ENCODE peak calls at places on chromosomes 12 and 14, in four cellular contexts. One of them, this sample, is unnamed.

GRCh38 chr14:28756896-28757570 is 9.6 kb upstream of the FOXG1 start:
- DNase-seq in kidney: no peak
- DNase-seq in upper lobe of right lung: no peak
- DNase-seq in Caco-2: peak; percentile 18
- DNase-seq in this sample: no peak

GRCh38 chr12:106058256-106059182 is 80.2 kb downstream of the NUAK1 start:
- DNase-seq in kidney: no peak
- DNase-seq in upper lobe of right lung: no peak
- DNase-seq in Caco-2: no peak
- DNase-seq in this sample: no peak

GRCh38 chr12:9364224-9365176 is 156.3 kb upstream of the PZP start:
- DNase-seq in kidney: no peak
- DNase-seq in upper lobe of right lung: no peak
- DNase-seq in Caco-2: no peak
- DNase-seq in this sample: no peak

GRCh38 chr14:103085106-103086091 is 1.4 kb downstream of the LBHD2 start:
- DNase-seq in kidney: peak; percentile 65
- DNase-seq in upper lobe of right lung: no peak
- DNase-seq in Caco-2: peak; percentile 43
- DNase-seq in this sample: no peak

GRCh38 chr12:17278946-17279345 is 673.0 kb upstream of the LMO3 start:
- DNase-seq in kidney: no peak
- DNase-seq in upper lobe of right lung: no peak
- DNase-seq in Caco-2: no peak
- DNase-seq in this sample: no peak

GRCh38 chr14:68363841-68364711 is 428.8 kb downstream of the ZFP36L1 start:
- DNase-seq in kidney: peak; percentile 70
- DNase-seq in upper lobe of right lung: peak; percentile 78
- DNase-seq in Caco-2: no peak
- DNase-seq in this sample: no peak

GRCh38 chr12:52634266-52635056 is 16.1 kb upstream of the KRT73 start:
- DNase-seq in kidney: no peak
- DNase-seq in upper lobe of right lung: no peak
- DNase-seq in Caco-2: no peak
- DNase-seq in this sample: no peak

GRCh38 chr14:24280797-24281460 is 9.5 kb upstream of the RABGGTA start:
- DNase-seq in kidney: no peak
- DNase-seq in upper lobe of right lung: no peak
- DNase-seq in Caco-2: no peak
- DNase-seq in this sample: no peak

GRCh38 chr12:10663869-10664268 is 10.0 kb downstream of the STYK1 start:
- DNase-seq in kidney: no peak
- DNase-seq in upper lobe of right lung: no peak
- DNase-seq in Caco-2: no peak
- DNase-seq in this sample: no peak

GRCh38 chr12:96862326-96862725 is 44.7 kb upstream of the NEDD1 start:
- DNase-seq in kidney: no peak
- DNase-seq in upper lobe of right lung: no peak
- DNase-seq in Caco-2: peak; percentile 42
- DNase-seq in this sample: no peak

GRCh38 chr14:63854330-63854729 is 1.5 kb downstream of the SYNE2 start:
- DNase-seq in kidney: no peak
- DNase-seq in upper lobe of right lung: no peak
- DNase-seq in Caco-2: no peak
- DNase-seq in this sample: no peak

GRCh38 chr12:52041695-52042123 is 9.5 kb upstream of the NR4A1 start:
- DNase-seq in kidney: no peak
- DNase-seq in upper lobe of right lung: no peak
- DNase-seq in Caco-2: no peak
- DNase-seq in this sample: no peak

GRCh38 chr12:82993610-82994009 is 306.9 kb downstream of the TMTC2 start:
- DNase-seq in kidney: no peak
- DNase-seq in upper lobe of right lung: no peak
- DNase-seq in Caco-2: no peak
- DNase-seq in this sample: no peak

GRCh38 chr12:55707841-55708694 is at the start of gene ITGA7:
- DNase-seq in kidney: peak; percentile 90
- DNase-seq in upper lobe of right lung: peak; percentile 84
- DNase-seq in Caco-2: peak; percentile 86
- DNase-seq in this sample: no peak

GRCh38 chr12:110844551-110845395 is 2.0 kb upstream of the CCDC63 start:
- DNase-seq in kidney: no peak
- DNase-seq in upper lobe of right lung: no peak
- DNase-seq in Caco-2: no peak
- DNase-seq in this sample: no peak

GRCh38 chr12:100359248-100359647 is 2.4 kb downstream of the SLC17A8 start:
- DNase-seq in kidney: no peak
- DNase-seq in upper lobe of right lung: no peak
- DNase-seq in Caco-2: no peak
- DNase-seq in this sample: no peak

GRCh38 chr12:82057770-82058169 is 298.6 kb upstream of the PPFIA2 start:
- DNase-seq in kidney: no peak
- DNase-seq in upper lobe of right lung: no peak
- DNase-seq in Caco-2: no peak
- DNase-seq in this sample: no peak

GRCh38 chr14:72517736-72518135 is 376.2 kb downstream of the DPF3 start:
- DNase-seq in kidney: no peak
- DNase-seq in upper lobe of right lung: no peak
- DNase-seq in Caco-2: no peak
- DNase-seq in this sample: no peak

GRCh38 chr12:33813536-33813935 is 208.8 kb upstream of the ALG10 start:
- DNase-seq in kidney: no peak
- DNase-seq in upper lobe of right lung: no peak
- DNase-seq in Caco-2: no peak
- DNase-seq in this sample: no peak

GRCh38 chr14:75125617-75126016 is 1.2 kb downstream of the NEK9 start:
- DNase-seq in kidney: no peak
- DNase-seq in upper lobe of right lung: no peak
- DNase-seq in Caco-2: no peak
- DNase-seq in this sample: no peak

GRCh38 chr14:75128596-75128990 is 1.7 kb upstream of the NEK9 start:
- DNase-seq in kidney: no peak
- DNase-seq in upper lobe of right lung: no peak
- DNase-seq in Caco-2: no peak
- DNase-seq in this sample: no peak

GRCh38 chr14:75126121-75126544 is 715 bp downstream of the NEK9 start:
- DNase-seq in kidney: no peak
- DNase-seq in upper lobe of right lung: no peak
- DNase-seq in Caco-2: no peak
- DNase-seq in this sample: no peak

GRCh38 chr14:75126679-75127473 is at the start of gene NEK9:
- DNase-seq in kidney: peak; percentile 95
- DNase-seq in upper lobe of right lung: peak; percentile 94
- DNase-seq in Caco-2: peak; percentile 93
- DNase-seq in this sample: peak; percentile 92

DNA sequence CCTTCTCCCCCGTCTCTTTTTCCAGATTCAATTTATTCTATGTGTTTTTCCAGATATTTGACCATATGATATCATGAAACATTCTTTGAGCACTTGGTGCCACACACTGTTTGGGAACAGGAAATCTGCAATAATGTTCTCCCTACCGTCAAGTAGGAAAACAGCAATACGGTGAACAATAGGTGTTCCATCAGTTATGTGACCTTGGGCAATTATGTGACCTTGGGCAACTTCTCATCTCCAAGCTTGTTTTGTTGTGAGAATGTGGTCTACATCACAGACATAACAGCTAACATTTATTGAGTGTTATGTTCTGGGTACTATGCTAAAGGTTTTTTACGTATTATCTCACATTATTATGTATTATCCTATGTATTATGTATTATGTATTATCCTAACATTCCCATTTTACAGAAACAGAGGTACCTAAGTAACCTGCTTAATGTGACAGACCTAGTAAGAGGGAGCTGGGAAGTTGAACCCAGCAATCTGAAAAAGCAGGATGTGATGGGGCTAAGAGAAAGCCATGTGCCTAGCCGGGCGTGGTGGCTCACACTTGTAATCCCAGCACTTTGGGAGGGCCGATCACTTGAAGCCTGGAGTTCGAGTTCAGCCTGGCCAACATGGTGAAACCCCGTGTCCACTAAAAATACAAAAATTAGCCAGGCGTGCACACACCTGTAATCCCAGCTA is 1.2 kb upstream of the NEK9 start:
- DNase-seq in kidney: no peak
- DNase-seq in upper lobe of right lung: no peak
- DNase-seq in Caco-2: no peak
- DNase-seq in this sample: no peak
- H3K4me3 ChIP-seq in kidney: peak overlapping the region; percentile 92
- H3K4me3 ChIP-seq in upper lobe of right lung: peak overlapping the region; percentile 82
- H3K4me3 ChIP-seq in Caco-2: peak overlapping the region; percentile 96
- H3K4me3 ChIP-seq in this sample: peak overlapping the region; percentile 61

DNA sequence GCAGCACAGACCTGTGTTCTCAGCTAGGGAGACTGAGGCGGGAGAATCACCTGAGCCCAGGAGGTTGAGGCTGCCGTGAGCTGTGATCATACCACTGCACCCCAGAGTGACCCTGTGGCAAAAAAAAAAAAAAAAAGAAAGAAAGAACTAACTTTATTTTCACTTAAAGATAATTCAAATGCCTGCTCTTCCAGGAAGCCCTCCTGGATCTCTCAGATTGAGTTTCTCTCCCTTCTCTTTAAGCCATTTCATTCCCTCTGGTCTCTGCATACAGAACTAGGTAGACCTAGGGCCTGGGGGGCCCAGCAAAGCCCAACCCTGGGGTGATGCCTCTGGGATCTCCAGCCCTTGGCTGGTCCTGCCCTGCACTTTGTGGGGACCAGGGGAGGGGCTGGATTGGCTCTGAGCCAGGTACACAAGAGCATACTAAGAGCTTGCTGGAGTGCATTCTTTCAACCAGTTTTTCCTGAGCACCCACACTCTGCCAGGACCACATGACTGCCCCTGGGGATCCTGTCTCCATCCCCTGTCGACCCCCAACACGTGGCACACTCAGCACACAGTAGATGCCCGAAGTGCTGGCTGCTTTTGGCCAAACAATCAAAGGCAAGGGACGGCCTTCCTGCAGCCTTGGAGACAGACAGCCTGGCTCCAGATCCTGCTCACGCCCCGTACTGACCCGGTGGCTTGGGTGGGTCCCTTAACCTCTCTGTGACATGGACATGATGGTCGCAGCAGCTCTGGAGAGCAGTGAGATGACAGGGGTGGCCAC is 52.7 kb downstream of the CYP46A1 start:
- DNase-seq in kidney: peak; percentile 78
- DNase-seq in upper lobe of right lung: peak; percentile 65
- DNase-seq in Caco-2: no peak
- DNase-seq in this sample: peak; percentile 68
- H3K4me3 ChIP-seq in kidney: peak overlapping the region; percentile 59
- H3K4me3 ChIP-seq in upper lobe of right lung: no peak overlapping the region
- H3K4me3 ChIP-seq in Caco-2: no peak overlapping the region
- H3K4me3 ChIP-seq in this sample: no peak overlapping the region

GRCh38 chr12:4775936-4776335 is 55.7 kb downstream of the GALNT8 start:
- DNase-seq in kidney: no peak
- DNase-seq in upper lobe of right lung: no peak
- DNase-seq in Caco-2: no peak
- DNase-seq in this sample: no peak

GRCh38 chr12:4769073-4769472 is 48.9 kb downstream of the GALNT8 start:
- DNase-seq in kidney: no peak
- DNase-seq in upper lobe of right lung: no peak
- DNase-seq in Caco-2: no peak
- DNase-seq in this sample: no peak

GRCh38 chr12:4767181-4767580 is 47.0 kb downstream of the GALNT8 start:
- DNase-seq in kidney: no peak
- DNase-seq in upper lobe of right lung: no peak
- DNase-seq in Caco-2: no peak
- DNase-seq in this sample: no peak

GRCh38 chr12:4771172-4771959 is 51.2 kb downstream of the GALNT8 start:
- DNase-seq in kidney: no peak
- DNase-seq in upper lobe of right lung: no peak
- DNase-seq in Caco-2: no peak
- DNase-seq in this sample: no peak

GRCh38 chr12:4771960-4772566 is 51.9 kb downstream of the GALNT8 start:
- DNase-seq in kidney: no peak
- DNase-seq in upper lobe of right lung: no peak
- DNase-seq in Caco-2: no peak
- DNase-seq in this sample: no peak
- H3K4me3 ChIP-seq in kidney: no peak overlapping the region
- H3K4me3 ChIP-seq in upper lobe of right lung: no peak overlapping the region
- H3K4me3 ChIP-seq in Caco-2: no peak overlapping the region
- H3K4me3 ChIP-seq in this sample: no peak overlapping the region

GRCh38 chr12:109760031-109760929 is 46.7 kb downstream of the FAM222A start:
- DNase-seq in kidney: peak; percentile 75
- DNase-seq in upper lobe of right lung: peak; percentile 88
- DNase-seq in Caco-2: no peak
- DNase-seq in this sample: peak; percentile 50

GRCh38 chr12:109759076-109759420 is 45.4 kb downstream of the FAM222A start:
- DNase-seq in kidney: no peak
- DNase-seq in upper lobe of right lung: peak; percentile 12
- DNase-seq in Caco-2: no peak
- DNase-seq in this sample: peak; percentile 44

GRCh38 chr12:109758406-109759075 is 44.9 kb downstream of the FAM222A start:
- DNase-seq in kidney: no peak
- DNase-seq in upper lobe of right lung: peak; percentile 46
- DNase-seq in Caco-2: no peak
- DNase-seq in this sample: peak; percentile 34

GRCh38 chr12:109760930-109761630 is 47.5 kb downstream of the FAM222A start:
- DNase-seq in kidney: peak; percentile 48
- DNase-seq in upper lobe of right lung: peak; percentile 56
- DNase-seq in Caco-2: no peak
- DNase-seq in this sample: peak; percentile 28

DNA sequence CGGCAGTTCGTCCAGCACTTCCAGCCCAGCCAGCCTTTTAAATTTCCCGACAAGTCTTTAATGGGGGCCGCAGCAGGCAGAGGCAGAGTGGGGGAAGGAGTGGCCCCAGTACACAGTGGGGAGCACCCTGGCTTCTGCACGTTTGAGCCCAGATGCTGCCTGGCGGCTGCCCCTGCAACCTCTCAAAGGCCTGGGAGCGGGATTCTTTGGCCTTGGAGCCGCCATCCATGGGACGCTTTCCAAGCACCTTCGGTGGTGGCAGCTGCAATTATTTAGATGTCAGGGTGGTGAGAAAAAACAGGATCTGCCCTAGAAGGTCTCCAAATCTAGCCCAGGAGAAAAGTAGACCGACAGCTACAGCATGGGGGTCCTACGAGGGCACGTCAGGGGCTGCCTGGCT is 46.0 kb downstream of the FAM222A start:
- DNase-seq in kidney: no peak
- DNase-seq in upper lobe of right lung: no peak
- DNase-seq in Caco-2: no peak
- DNase-seq in this sample: peak; percentile 21
- H3K4me3 ChIP-seq in kidney: no peak overlapping the region
- H3K4me3 ChIP-seq in upper lobe of right lung: no peak overlapping the region
- H3K4me3 ChIP-seq in Caco-2: no peak overlapping the region
- H3K4me3 ChIP-seq in this sample: no peak overlapping the region

GRCh38 chr12:46459881-46460545 is 87.4 kb upstream of the SLC38A2 start:
- DNase-seq in kidney: no peak
- DNase-seq in upper lobe of right lung: no peak
- DNase-seq in Caco-2: no peak
- DNase-seq in this sample: no peak
- H3K4me3 ChIP-seq in kidney: no peak overlapping the region
- H3K4me3 ChIP-seq in upper lobe of right lung: no peak overlapping the region
- H3K4me3 ChIP-seq in Caco-2: no peak overlapping the region
- H3K4me3 ChIP-seq in this sample: no peak overlapping the region

DNA sequence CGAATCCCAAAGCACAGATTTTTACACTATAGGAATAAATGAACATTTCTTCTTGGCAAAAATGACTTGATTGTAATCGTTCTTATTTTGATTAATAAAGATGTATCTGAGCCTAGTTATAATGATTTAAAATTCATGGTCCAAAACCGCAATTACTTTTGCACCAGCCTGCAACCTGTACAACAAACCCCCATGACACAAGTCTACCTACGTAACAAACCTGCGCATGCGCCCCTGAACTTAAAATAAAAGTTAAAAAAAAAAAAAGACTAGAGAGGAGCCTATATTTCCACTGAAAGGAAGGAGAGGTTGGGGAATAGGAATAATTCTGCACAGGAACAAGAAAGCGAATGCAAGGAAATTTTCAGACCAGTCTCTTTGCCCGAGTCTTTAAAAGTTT is 145.2 kb downstream of the SCARB1 start:
- DNase-seq in kidney: no peak
- DNase-seq in upper lobe of right lung: no peak
- DNase-seq in Caco-2: no peak
- DNase-seq in this sample: no peak
- H3K4me3 ChIP-seq in kidney: no peak overlapping the region
- H3K4me3 ChIP-seq in upper lobe of right lung: no peak overlapping the region
- H3K4me3 ChIP-seq in Caco-2: no peak overlapping the region
- H3K4me3 ChIP-seq in this sample: no peak overlapping the region